ENCODE peak calls at places on chromosomes 5 and 9, in ten cellular contexts. One of them, this sample, is unnamed.

GRCh38 chr5:96117863-96118651 is 156.4 kb upstream of the ELL2 start:
- DNase-seq in GM04503: no peak
- DNase-seq in stimulated activated CD8-positive, alpha-beta memory T cell treated with anti-CD3 and anti-CD28 coated beads, Interleukin-4, amount 100 ng/mL, for 1 hour: no peak
- DNase-seq in pancreas: no peak
- DNase-seq in iris pigment epithelial cell: peak
- DNase-seq in NCI-H460: no peak
- DNase-seq in amniotic stem cell: no peak
- DNase-seq in cardiac fibroblast: peak
- DNase-seq in NAMALWA: no peak
- DNase-seq in GM06990: no peak
- DNase-seq in this sample: no peak

GRCh38 chr9:93236541-93237206 is 52.7 kb downstream of the WNK2 start:
- DNase-seq in GM04503: no peak
- DNase-seq in stimulated activated CD8-positive, alpha-beta memory T cell treated with anti-CD3 and anti-CD28 coated beads, Interleukin-4, amount 100 ng/mL, for 1 hour: no peak
- DNase-seq in pancreas: peak
- DNase-seq in iris pigment epithelial cell: no peak
- DNase-seq in NCI-H460: no peak
- DNase-seq in amniotic stem cell: no peak
- DNase-seq in cardiac fibroblast: no peak
- DNase-seq in NAMALWA: no peak
- DNase-seq in GM06990: no peak
- DNase-seq in this sample: no peak

GRCh38 chr5:59351076-59351794 is 542.3 kb downstream of the PDE4D start:
- DNase-seq in GM04503: no peak
- DNase-seq in stimulated activated CD8-positive, alpha-beta memory T cell treated with anti-CD3 and anti-CD28 coated beads, Interleukin-4, amount 100 ng/mL, for 1 hour: no peak
- DNase-seq in pancreas: no peak
- DNase-seq in iris pigment epithelial cell: peak
- DNase-seq in NCI-H460: no peak
- DNase-seq in amniotic stem cell: no peak
- DNase-seq in cardiac fibroblast: peak
- DNase-seq in NAMALWA: no peak
- DNase-seq in GM06990: no peak
- DNase-seq in this sample: no peak

GRCh38 chr5:75340714-75341478 is 3.9 kb downstream of the HMGCR start:
- DNase-seq in GM04503: no peak
- DNase-seq in stimulated activated CD8-positive, alpha-beta memory T cell treated with anti-CD3 and anti-CD28 coated beads, Interleukin-4, amount 100 ng/mL, for 1 hour: no peak
- DNase-seq in pancreas: no peak
- DNase-seq in iris pigment epithelial cell: peak
- DNase-seq in NCI-H460: no peak
- DNase-seq in amniotic stem cell: no peak
- DNase-seq in cardiac fibroblast: peak
- DNase-seq in NAMALWA: no peak
- DNase-seq in GM06990: no peak
- DNase-seq in this sample: no peak

GRCh38 chr9:89448381-89448780 is 49.5 kb downstream of the SEMA4D start:
- DNase-seq in GM04503: no peak
- DNase-seq in stimulated activated CD8-positive, alpha-beta memory T cell treated with anti-CD3 and anti-CD28 coated beads, Interleukin-4, amount 100 ng/mL, for 1 hour: no peak
- DNase-seq in pancreas: no peak
- DNase-seq in iris pigment epithelial cell: no peak
- DNase-seq in NCI-H460: no peak
- DNase-seq in amniotic stem cell: no peak
- DNase-seq in cardiac fibroblast: no peak
- DNase-seq in NAMALWA: no peak
- DNase-seq in GM06990: no peak
- DNase-seq in this sample: no peak

GRCh38 chr9:99852617-99853016 is 30.9 kb downstream of the NR4A3 start:
- DNase-seq in GM04503: no peak
- DNase-seq in stimulated activated CD8-positive, alpha-beta memory T cell treated with anti-CD3 and anti-CD28 coated beads, Interleukin-4, amount 100 ng/mL, for 1 hour: no peak
- DNase-seq in pancreas: no peak
- DNase-seq in iris pigment epithelial cell: no peak
- DNase-seq in NCI-H460: no peak
- DNase-seq in amniotic stem cell: no peak
- DNase-seq in cardiac fibroblast: no peak
- DNase-seq in NAMALWA: peak
- DNase-seq in GM06990: no peak
- DNase-seq in this sample: no peak

GRCh38 chr5:143546394-143546793 is 142.9 kb upstream of the NR3C1 start:
- DNase-seq in GM04503: no peak
- DNase-seq in stimulated activated CD8-positive, alpha-beta memory T cell treated with anti-CD3 and anti-CD28 coated beads, Interleukin-4, amount 100 ng/mL, for 1 hour: no peak
- DNase-seq in pancreas: no peak
- DNase-seq in iris pigment epithelial cell: no peak
- DNase-seq in NCI-H460: no peak
- DNase-seq in amniotic stem cell: no peak
- DNase-seq in cardiac fibroblast: no peak
- DNase-seq in NAMALWA: no peak
- DNase-seq in GM06990: no peak
- DNase-seq in this sample: no peak

GRCh38 chr9:87702921-87703320 is 23.0 kb upstream of the CTSL start:
- DNase-seq in GM04503: no peak
- DNase-seq in stimulated activated CD8-positive, alpha-beta memory T cell treated with anti-CD3 and anti-CD28 coated beads, Interleukin-4, amount 100 ng/mL, for 1 hour: no peak
- DNase-seq in pancreas: peak
- DNase-seq in iris pigment epithelial cell: no peak
- DNase-seq in NCI-H460: no peak
- DNase-seq in amniotic stem cell: no peak
- DNase-seq in cardiac fibroblast: no peak
- DNase-seq in NAMALWA: no peak
- DNase-seq in GM06990: no peak
- DNase-seq in this sample: no peak

GRCh38 chr5:10157085-10157669 is 92.5 kb downstream of the ATPSCKMT start:
- DNase-seq in GM04503: no peak
- DNase-seq in stimulated activated CD8-positive, alpha-beta memory T cell treated with anti-CD3 and anti-CD28 coated beads, Interleukin-4, amount 100 ng/mL, for 1 hour: no peak
- DNase-seq in pancreas: no peak
- DNase-seq in iris pigment epithelial cell: no peak
- DNase-seq in NCI-H460: no peak
- DNase-seq in amniotic stem cell: no peak
- DNase-seq in cardiac fibroblast: no peak
- DNase-seq in NAMALWA: no peak
- DNase-seq in GM06990: no peak
- DNase-seq in this sample: no peak

GRCh38 chr5:80573062-80573461 is 3.0 kb upstream of the ANKRD34B start:
- DNase-seq in GM04503: no peak
- DNase-seq in stimulated activated CD8-positive, alpha-beta memory T cell treated with anti-CD3 and anti-CD28 coated beads, Interleukin-4, amount 100 ng/mL, for 1 hour: no peak
- DNase-seq in pancreas: no peak
- DNase-seq in iris pigment epithelial cell: no peak
- DNase-seq in NCI-H460: no peak
- DNase-seq in amniotic stem cell: no peak
- DNase-seq in cardiac fibroblast: no peak
- DNase-seq in NAMALWA: no peak
- DNase-seq in GM06990: no peak
- DNase-seq in this sample: no peak

GRCh38 chr9:85268024-85268610 is 473.6 kb downstream of the AGTPBP1 start:
- DNase-seq in GM04503: no peak
- DNase-seq in stimulated activated CD8-positive, alpha-beta memory T cell treated with anti-CD3 and anti-CD28 coated beads, Interleukin-4, amount 100 ng/mL, for 1 hour: no peak
- DNase-seq in pancreas: no peak
- DNase-seq in iris pigment epithelial cell: no peak
- DNase-seq in NCI-H460: no peak
- DNase-seq in amniotic stem cell: no peak
- DNase-seq in cardiac fibroblast: no peak
- DNase-seq in NAMALWA: no peak
- DNase-seq in GM06990: no peak
- DNase-seq in this sample: no peak

GRCh38 chr9:752681-753200 is 88.8 kb upstream of the DMRT1 start:
- DNase-seq in GM04503: no peak
- DNase-seq in stimulated activated CD8-positive, alpha-beta memory T cell treated with anti-CD3 and anti-CD28 coated beads, Interleukin-4, amount 100 ng/mL, for 1 hour: no peak
- DNase-seq in pancreas: no peak
- DNase-seq in iris pigment epithelial cell: peak
- DNase-seq in NCI-H460: no peak
- DNase-seq in amniotic stem cell: no peak
- DNase-seq in cardiac fibroblast: peak
- DNase-seq in NAMALWA: no peak
- DNase-seq in GM06990: no peak
- DNase-seq in this sample: no peak

GRCh38 chr5:157665467-157666085 is 5.8 kb upstream of the C5orf52 start:
- DNase-seq in GM04503: peak
- DNase-seq in stimulated activated CD8-positive, alpha-beta memory T cell treated with anti-CD3 and anti-CD28 coated beads, Interleukin-4, amount 100 ng/mL, for 1 hour: no peak
- DNase-seq in pancreas: no peak
- DNase-seq in iris pigment epithelial cell: peak
- DNase-seq in NCI-H460: peak
- DNase-seq in amniotic stem cell: peak
- DNase-seq in cardiac fibroblast: peak
- DNase-seq in NAMALWA: no peak
- DNase-seq in GM06990: no peak
- DNase-seq in this sample: no peak

GRCh38 chr9:137138058-137138697 is 776 bp upstream of the GRIN1 start:
- DNase-seq in GM04503: no peak
- DNase-seq in stimulated activated CD8-positive, alpha-beta memory T cell treated with anti-CD3 and anti-CD28 coated beads, Interleukin-4, amount 100 ng/mL, for 1 hour: no peak
- DNase-seq in pancreas: peak
- DNase-seq in iris pigment epithelial cell: no peak
- DNase-seq in NCI-H460: no peak
- DNase-seq in amniotic stem cell: no peak
- DNase-seq in cardiac fibroblast: no peak
- DNase-seq in NAMALWA: peak
- DNase-seq in GM06990: no peak
- DNase-seq in this sample: no peak

GRCh38 chr9:97900738-97901565 is 21.3 kb downstream of the TRMO start:
- DNase-seq in GM04503: no peak
- DNase-seq in stimulated activated CD8-positive, alpha-beta memory T cell treated with anti-CD3 and anti-CD28 coated beads, Interleukin-4, amount 100 ng/mL, for 1 hour: no peak
- DNase-seq in pancreas: no peak
- DNase-seq in iris pigment epithelial cell: peak
- DNase-seq in NCI-H460: peak
- DNase-seq in amniotic stem cell: no peak
- DNase-seq in cardiac fibroblast: peak
- DNase-seq in NAMALWA: peak
- DNase-seq in GM06990: no peak
- DNase-seq in this sample: peak

GRCh38 chr5:113031557-113031956 is 55.0 kb downstream of the DCP2 start:
- DNase-seq in GM04503: no peak
- DNase-seq in stimulated activated CD8-positive, alpha-beta memory T cell treated with anti-CD3 and anti-CD28 coated beads, Interleukin-4, amount 100 ng/mL, for 1 hour: no peak
- DNase-seq in pancreas: no peak
- DNase-seq in iris pigment epithelial cell: no peak
- DNase-seq in NCI-H460: no peak
- DNase-seq in amniotic stem cell: no peak
- DNase-seq in cardiac fibroblast: no peak
- DNase-seq in NAMALWA: no peak
- DNase-seq in GM06990: no peak
- DNase-seq in this sample: no peak

GRCh38 chr5:106637275-106637674 is 1033.5 kb downstream of the EFNA5 start:
- DNase-seq in GM04503: no peak
- DNase-seq in stimulated activated CD8-positive, alpha-beta memory T cell treated with anti-CD3 and anti-CD28 coated beads, Interleukin-4, amount 100 ng/mL, for 1 hour: no peak
- DNase-seq in pancreas: no peak
- DNase-seq in iris pigment epithelial cell: peak
- DNase-seq in NCI-H460: no peak
- DNase-seq in amniotic stem cell: no peak
- DNase-seq in cardiac fibroblast: no peak
- DNase-seq in NAMALWA: no peak
- DNase-seq in GM06990: no peak
- DNase-seq in this sample: no peak

GRCh38 chr5:130747556-130747955 is 417.5 kb downstream of the HINT1 start:
- DNase-seq in GM04503: no peak
- DNase-seq in stimulated activated CD8-positive, alpha-beta memory T cell treated with anti-CD3 and anti-CD28 coated beads, Interleukin-4, amount 100 ng/mL, for 1 hour: no peak
- DNase-seq in pancreas: no peak
- DNase-seq in iris pigment epithelial cell: no peak
- DNase-seq in NCI-H460: no peak
- DNase-seq in amniotic stem cell: no peak
- DNase-seq in cardiac fibroblast: peak
- DNase-seq in NAMALWA: no peak
- DNase-seq in GM06990: no peak
- DNase-seq in this sample: no peak

GRCh38 chr9:132935021-132935420 is 9.4 kb downstream of the TSC1 start:
- DNase-seq in GM04503: no peak
- DNase-seq in stimulated activated CD8-positive, alpha-beta memory T cell treated with anti-CD3 and anti-CD28 coated beads, Interleukin-4, amount 100 ng/mL, for 1 hour: no peak
- DNase-seq in pancreas: no peak
- DNase-seq in iris pigment epithelial cell: no peak
- DNase-seq in NCI-H460: no peak
- DNase-seq in amniotic stem cell: no peak
- DNase-seq in cardiac fibroblast: no peak
- DNase-seq in NAMALWA: no peak
- DNase-seq in GM06990: no peak
- DNase-seq in this sample: no peak

GRCh38 chr9:32427111-32427873 is 42.8 kb downstream of the ACO1 start:
- DNase-seq in GM04503: no peak
- DNase-seq in stimulated activated CD8-positive, alpha-beta memory T cell treated with anti-CD3 and anti-CD28 coated beads, Interleukin-4, amount 100 ng/mL, for 1 hour: no peak
- DNase-seq in pancreas: no peak
- DNase-seq in iris pigment epithelial cell: peak
- DNase-seq in NCI-H460: no peak
- DNase-seq in amniotic stem cell: no peak
- DNase-seq in cardiac fibroblast: peak
- DNase-seq in NAMALWA: no peak
- DNase-seq in GM06990: no peak
- DNase-seq in this sample: no peak

GRCh38 chr9:136902259-136902821 is 16.0 kb downstream of the TRAF2 start:
- DNase-seq in GM04503: no peak
- DNase-seq in stimulated activated CD8-positive, alpha-beta memory T cell treated with anti-CD3 and anti-CD28 coated beads, Interleukin-4, amount 100 ng/mL, for 1 hour: peak
- DNase-seq in pancreas: peak
- DNase-seq in iris pigment epithelial cell: peak
- DNase-seq in NCI-H460: no peak
- DNase-seq in amniotic stem cell: peak
- DNase-seq in cardiac fibroblast: peak
- DNase-seq in NAMALWA: peak
- DNase-seq in GM06990: peak
- DNase-seq in this sample: no peak

GRCh38 chr5:122954719-122955118 is 81.8 kb downstream of the PPIC start:
- DNase-seq in GM04503: no peak
- DNase-seq in stimulated activated CD8-positive, alpha-beta memory T cell treated with anti-CD3 and anti-CD28 coated beads, Interleukin-4, amount 100 ng/mL, for 1 hour: no peak
- DNase-seq in pancreas: no peak
- DNase-seq in iris pigment epithelial cell: no peak
- DNase-seq in NCI-H460: no peak
- DNase-seq in amniotic stem cell: no peak
- DNase-seq in cardiac fibroblast: no peak
- DNase-seq in NAMALWA: no peak
- DNase-seq in GM06990: no peak
- DNase-seq in this sample: no peak

GRCh38 chr5:97425511-97425910 is 242.5 kb upstream of the RIOK2 start:
- DNase-seq in GM04503: no peak
- DNase-seq in stimulated activated CD8-positive, alpha-beta memory T cell treated with anti-CD3 and anti-CD28 coated beads, Interleukin-4, amount 100 ng/mL, for 1 hour: no peak
- DNase-seq in pancreas: no peak
- DNase-seq in iris pigment epithelial cell: peak
- DNase-seq in NCI-H460: no peak
- DNase-seq in amniotic stem cell: no peak
- DNase-seq in cardiac fibroblast: peak
- DNase-seq in NAMALWA: peak
- DNase-seq in GM06990: no peak
- DNase-seq in this sample: no peak

GRCh38 chr9:125747053-125747764 is at the start of gene PBX3:
- DNase-seq in GM04503: no peak
- DNase-seq in stimulated activated CD8-positive, alpha-beta memory T cell treated with anti-CD3 and anti-CD28 coated beads, Interleukin-4, amount 100 ng/mL, for 1 hour: no peak
- DNase-seq in pancreas: peak
- DNase-seq in iris pigment epithelial cell: peak
- DNase-seq in NCI-H460: peak
- DNase-seq in amniotic stem cell: no peak
- DNase-seq in cardiac fibroblast: peak
- DNase-seq in NAMALWA: peak
- DNase-seq in GM06990: peak
- DNase-seq in this sample: peak

GRCh38 chr9:127463891-127464290 is 12.6 kb downstream of the LRSAM1 start:
- DNase-seq in GM04503: no peak
- DNase-seq in stimulated activated CD8-positive, alpha-beta memory T cell treated with anti-CD3 and anti-CD28 coated beads, Interleukin-4, amount 100 ng/mL, for 1 hour: no peak
- DNase-seq in pancreas: peak
- DNase-seq in iris pigment epithelial cell: peak
- DNase-seq in NCI-H460: no peak
- DNase-seq in amniotic stem cell: no peak
- DNase-seq in cardiac fibroblast: peak
- DNase-seq in NAMALWA: no peak
- DNase-seq in GM06990: no peak
- DNase-seq in this sample: no peak

GRCh38 chr9:128007566-128008138 is 26.9 kb upstream of the EEIG1 start:
- DNase-seq in GM04503: no peak
- DNase-seq in stimulated activated CD8-positive, alpha-beta memory T cell treated with anti-CD3 and anti-CD28 coated beads, Interleukin-4, amount 100 ng/mL, for 1 hour: peak
- DNase-seq in pancreas: no peak
- DNase-seq in iris pigment epithelial cell: peak
- DNase-seq in NCI-H460: peak
- DNase-seq in amniotic stem cell: no peak
- DNase-seq in cardiac fibroblast: peak
- DNase-seq in NAMALWA: peak
- DNase-seq in GM06990: peak
- DNase-seq in this sample: peak

GRCh38 chr9:96345551-96345950 is 38.0 kb downstream of the SLC35D2 start:
- DNase-seq in GM04503: no peak
- DNase-seq in stimulated activated CD8-positive, alpha-beta memory T cell treated with anti-CD3 and anti-CD28 coated beads, Interleukin-4, amount 100 ng/mL, for 1 hour: no peak
- DNase-seq in pancreas: no peak
- DNase-seq in iris pigment epithelial cell: no peak
- DNase-seq in NCI-H460: no peak
- DNase-seq in amniotic stem cell: no peak
- DNase-seq in cardiac fibroblast: no peak
- DNase-seq in NAMALWA: no peak
- DNase-seq in GM06990: no peak
- DNase-seq in this sample: no peak

GRCh38 chr5:39877479-39877878 is 452.7 kb upstream of the DAB2 start:
- DNase-seq in GM04503: no peak
- DNase-seq in stimulated activated CD8-positive, alpha-beta memory T cell treated with anti-CD3 and anti-CD28 coated beads, Interleukin-4, amount 100 ng/mL, for 1 hour: no peak
- DNase-seq in pancreas: no peak
- DNase-seq in iris pigment epithelial cell: no peak
- DNase-seq in NCI-H460: no peak
- DNase-seq in amniotic stem cell: no peak
- DNase-seq in cardiac fibroblast: no peak
- DNase-seq in NAMALWA: no peak
- DNase-seq in GM06990: no peak
- DNase-seq in this sample: no peak

This sample was measured in KBM-7.